ENCODE peak calls at places on chromosomes 13 and 19, in six cellular contexts. C is breast epithelium, F is stomach, Z is body of pancreas, E is IMR-90, G is left lung. H is an unnamed sample.

GRCh38 chr19:35114656-35115537 is 726 bp upstream of the FXYD3 start:
- DNase-seq in Z (peak; percentile 80), C (peak; percentile 78), E (peak; percentile 27), G (peak; percentile 86), F (peak; percentile 80), H (no peak)

GRCh38 chr19:35738887-35739229 is 3.4 kb downstream of the IGFLR1 start:
- DNase-seq in Z (no peak), C (no peak), F (no peak), G (no peak), E (no peak), H (no peak)

GRCh38 chr19:58227964-58228583 is 640 bp upstream of the ZNF544 start:
- DNase-seq in Z (no peak), E (no peak), G (no peak), F (no peak), C (no peak), H (no peak)

GRCh38 chr19:36032251-36033104 is at the start of gene CLIP3:
- DNase-seq in Z (peak; percentile 41), G (no peak), F (no peak), E (peak; percentile 62), C (no peak), H (peak; percentile 23)

GRCh38 chr13:109871018-109871370 is 84.6 kb upstream of the IRS2 start:
- DNase-seq in G (no peak), E (peak; percentile 55), C (no peak), F (no peak), Z (no peak), H (peak; percentile 44)

GRCh38 chr19:2361259-2362038 is 1.4 kb downstream of the TMPRSS9 start:
- DNase-seq in Z (no peak), C (no peak), F (no peak), G (no peak), E (no peak), H (no peak)

GRCh38 chr13:97401421-97401820 is 32.5 kb upstream of the RAP2A start:
- DNase-seq in C (no peak), G (no peak), E (no peak), Z (no peak), F (no peak), H (peak; percentile 59)

GRCh38 chr13:108609353-108609752 is 20.1 kb upstream of the MYO16 start:
- DNase-seq in E (peak; percentile 49), F (no peak), Z (no peak), G (no peak), C (no peak), H (no peak)

GRCh38 chr19:15107056-15108010 is at the start of gene SYDE1:
- DNase-seq in Z (peak; percentile 41), G (peak; percentile 77), E (peak; percentile 55), F (no peak), C (no peak), H (peak; percentile 97)

GRCh38 chr13:21670883-21671792 is at the start of gene FGF9:
- DNase-seq in E (peak; percentile 79), F (peak; percentile 86), C (no peak), Z (peak; percentile 80), G (peak; percentile 94), H (peak; percentile 86)

DNA sequence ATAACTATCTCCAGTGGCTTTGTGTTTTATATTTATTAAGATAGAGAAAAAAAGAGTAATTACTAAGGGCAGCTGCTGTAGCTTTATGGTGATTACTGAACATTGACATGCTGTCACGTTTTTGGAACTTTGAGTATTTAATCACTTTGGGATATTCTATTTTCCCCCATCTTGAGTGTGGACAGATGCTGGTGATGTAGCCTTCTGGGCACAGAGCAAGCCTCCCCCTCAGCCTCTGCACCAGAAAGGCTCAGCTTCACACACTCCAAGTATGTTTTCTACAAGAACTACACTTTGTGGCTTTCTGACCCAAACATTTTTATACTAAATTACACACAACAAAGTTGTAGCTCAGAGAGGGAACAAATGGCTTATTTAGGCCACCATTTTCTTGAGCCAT is 1.1 kb downstream of the ALOX5AP start:
- DNase-seq in E (no peak), G (no peak), F (no peak), C (no peak), Z (no peak), H (no peak)
- H3K4me1 ChIP-seq in E (peaks cover 16% of the 10 kb centered on the region), G (peaks cover 62% of the 10 kb centered on the region), F (peaks cover 8% of the 10 kb centered on the region), C (no peaks in the 10 kb centered on the region), Z (no peaks in the 10 kb centered on the region), H (peaks cover 10% of the 10 kb centered on the region)

DNA sequence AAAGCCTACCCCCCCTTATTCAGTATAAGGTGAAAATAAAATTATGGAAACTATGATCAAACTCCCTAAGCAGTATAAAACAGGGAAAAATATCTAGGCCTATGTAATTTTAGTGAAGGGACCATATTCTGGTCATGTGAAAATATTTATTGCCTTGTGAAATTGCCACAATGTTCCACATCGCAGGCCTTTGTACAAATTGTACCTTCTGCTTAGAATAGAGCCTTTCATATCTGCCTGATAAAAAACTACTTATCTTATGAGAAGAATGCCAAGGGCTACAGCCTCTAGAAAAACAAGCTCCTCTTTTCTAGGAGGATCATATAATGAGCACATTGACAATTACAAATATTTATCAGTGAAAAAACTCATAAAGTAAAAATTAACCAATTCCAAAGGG is 1280.0 kb downstream of the EFNB2 start:
- DNase-seq in G (no peak), E (no peak), F (no peak), C (no peak), Z (no peak), H (no peak)
- H3K9me3 ChIP-seq in G (no peaks in the 10 kb centered on the region), E (no peaks in the 10 kb centered on the region), F (no peaks in the 10 kb centered on the region), C (no peaks in the 10 kb centered on the region), Z (no peaks in the 10 kb centered on the region), H (no peaks in the 10 kb centered on the region)

DNA sequence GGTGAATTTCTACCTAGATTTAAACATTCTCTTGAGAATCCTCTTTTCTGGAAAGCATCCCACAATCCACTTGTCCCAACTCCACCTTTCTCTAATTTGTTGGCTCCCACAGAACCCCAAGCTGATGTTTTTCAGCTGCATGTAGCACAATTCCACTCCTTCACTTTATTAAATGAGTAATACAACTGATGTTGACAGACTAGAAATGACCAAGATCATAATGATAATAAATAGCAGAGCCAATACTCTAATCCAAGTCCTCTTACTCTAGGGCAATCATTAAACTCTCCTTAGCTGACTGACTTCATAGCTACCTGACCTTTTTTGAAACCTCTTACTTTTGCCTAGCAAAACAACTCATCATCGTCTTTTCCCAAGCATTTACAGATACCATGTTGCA is 27.9 kb upstream of the STARD13 start:
- DNase-seq in F (no peak), E (no peak), G (no peak), C (no peak), Z (no peak), H (no peak)
- H3K4me1 ChIP-seq in F (no peaks in the 10 kb centered on the region), E (peaks cover 7% of the 10 kb centered on the region), G (no peaks in the 10 kb centered on the region), C (no peaks in the 10 kb centered on the region), Z (peaks cover 4% of the 10 kb centered on the region), H (peaks cover 2% of the 10 kb centered on the region)

DNA sequence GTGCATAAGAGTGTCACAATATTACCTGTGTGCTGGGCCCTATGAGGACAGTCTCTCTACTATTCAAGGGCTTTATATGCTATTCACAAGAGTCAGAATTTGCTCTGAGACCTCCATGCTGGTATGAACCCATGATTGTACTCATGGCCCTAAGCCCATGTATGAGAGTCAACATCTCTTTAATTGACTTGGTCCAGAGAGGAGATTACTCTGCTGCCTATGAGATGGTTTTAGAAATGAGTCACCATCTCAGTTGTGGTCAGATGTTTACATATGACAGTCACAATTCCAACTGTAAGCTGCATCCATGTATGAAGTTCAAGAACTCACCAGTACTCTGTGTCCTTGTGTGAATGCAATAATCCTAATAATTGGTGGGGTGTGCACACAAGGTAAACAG is 19.9 kb upstream of the ZNF208 start:
- DNase-seq in Z (no peak), E (no peak), C (no peak), G (no peak), F (no peak), H (no peak)
- H3K9me3 ChIP-seq in Z (no peaks in the 10 kb centered on the region), E (peaks cover 18% of the 10 kb centered on the region), C (no peaks in the 10 kb centered on the region), G (no peaks in the 10 kb centered on the region), F (peaks cover 20% of the 10 kb centered on the region), H (peaks cover 29% of the 10 kb centered on the region)

GRCh38 chr19:16614941-16615340 is 13.1 kb downstream of the MED26 start:
- DNase-seq in Z (no peak), C (no peak), G (no peak), F (no peak), E (no peak), H (peak; percentile 88)
- H3K4me1 ChIP-seq in Z (peaks cover 62% of the 10 kb centered on the region), C (no peaks in the 10 kb centered on the region), G (peaks cover 82% of the 10 kb centered on the region), F (peaks cover 23% of the 10 kb centered on the region), E (peaks cover 6% of the 10 kb centered on the region), H (peaks cover 12% of the 10 kb centered on the region)

GRCh38 chr19:27714857-27715256 is 1498.1 kb downstream of the UQCRFS1 start:
- DNase-seq in C (no peak), Z (no peak), E (no peak), F (no peak), G (no peak), H (no peak)

GRCh38 chr19:27718262-27718661 is 1494.7 kb downstream of the UQCRFS1 start:
- DNase-seq in G (no peak), Z (no peak), E (no peak), F (no peak), C (no peak), H (no peak)

GRCh38 chr19:27719034-27719433 is 1493.9 kb downstream of the UQCRFS1 start:
- DNase-seq in F (no peak), G (no peak), E (no peak), C (no peak), Z (no peak), H (peak; percentile 33)

GRCh38 chr19:27717825-27718224 is 1495.1 kb downstream of the UQCRFS1 start:
- DNase-seq in C (no peak), G (no peak), Z (no peak), E (no peak), F (no peak), H (no peak)

DNA sequence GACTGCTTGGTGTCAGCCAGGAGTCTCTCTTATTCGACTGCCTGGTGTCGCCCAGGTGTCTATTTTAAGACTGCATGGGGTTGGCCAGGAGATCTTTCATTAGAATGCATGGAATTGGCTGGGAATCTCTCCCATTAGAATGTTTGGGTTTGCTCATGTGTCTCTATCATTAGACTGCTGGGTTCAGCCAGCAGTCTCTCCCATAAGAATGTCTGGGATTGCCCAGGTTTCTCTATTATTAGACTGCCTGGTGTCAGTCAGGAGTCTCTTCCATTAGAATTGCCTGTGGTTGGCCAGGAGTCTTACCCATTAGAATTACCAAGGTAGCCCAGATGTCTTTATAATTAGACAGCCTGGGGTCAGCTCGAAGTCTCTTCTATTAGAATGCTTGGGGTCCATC is 1496.0 kb downstream of the UQCRFS1 start:
- DNase-seq in C (no peak), G (no peak), Z (no peak), E (no peak), F (no peak), H (no peak)
- H3K9me3 ChIP-seq in C (peaks cover 84% of the 10 kb centered on the region), G (no peaks in the 10 kb centered on the region), Z (no peaks in the 10 kb centered on the region), E (peaks cover 8% of the 10 kb centered on the region), F (peaks cover 89% of the 10 kb centered on the region), H (peaks cover 5% of the 10 kb centered on the region)